ENCODE peak calls at places on chromosomes 4 and X, in five cellular contexts. I is endodermal cell, V is mesenchymal stem cell, Z is IMR-90, R is pancreas. D is an unnamed sample.

GRCh38 chr4:56863441-56864129 is 42.1 kb upstream of the SPINK2 start:
- DNase-seq in I (no peak), V (no peak), Z (peak; percentile 5), R (no peak), D (no peak)

GRCh38 chr4:34105311-34105710 is 2139.0 kb downstream of the ARAP2 start:
- DNase-seq in I (no peak), V (no peak), Z (no peak), R (no peak), D (no peak)

GRCh38 chr4:9893329-9894108 is 112.1 kb downstream of the DRD5 start:
- DNase-seq in I (peak; percentile 55), V (no peak), Z (no peak), R (no peak), D (no peak)

GRCh38 chrX:133005038-133005437 is 46.6 kb upstream of the HS6ST2 start:
- DNase-seq in I (peak; percentile 49), V (peak; percentile 8), Z (peak; percentile 1), R (no peak), D (no peak)

GRCh38 chr4:164408831-164409230 is 345.1 kb upstream of the SMIM31 start:
- DNase-seq in I (no peak), V (no peak), Z (no peak), R (no peak), D (no peak)

GRCh38 chr4:56671373-56671772 is 9.7 kb downstream of the HOPX start:
- DNase-seq in I (no peak), V (no peak), Z (no peak), R (no peak), D (no peak)

GRCh38 chrX:46168254-46168653 is 377.0 kb downstream of the ZNF674 start:
- DNase-seq in I (no peak), V (no peak), Z (no peak), R (no peak), D (no peak)

GRCh38 chrX:21837056-21837455 is 2.4 kb upstream of the MBTPS2 start:
- DNase-seq in I (no peak), V (no peak), Z (no peak), R (no peak), D (no peak)

GRCh38 chrX:152989292-152989658 is 4.6 kb downstream of the PNMA5 start:
- DNase-seq in I (no peak), V (no peak), Z (peak; percentile 1), R (no peak), D (peak; percentile 2)

GRCh38 chrX:23887448-23887847 is 20.3 kb downstream of the APOO start:
- DNase-seq in I (no peak), V (no peak), Z (no peak), R (no peak), D (no peak)

GRCh38 chr4:169024762-169025161 is 14.7 kb upstream of the CBR4 start:
- DNase-seq in I (no peak), V (peak; percentile 49), Z (peak; percentile 59), R (no peak), D (no peak)

GRCh38 chr4:40954119-40954668 is 204.4 kb downstream of the NSUN7 start:
- DNase-seq in I (no peak), V (no peak), Z (no peak), R (no peak), D (no peak)

GRCh38 chr4:1686440-1687036 is 2.4 kb upstream of the FAM53A start:
- DNase-seq in I (peak; percentile 47), V (no peak), Z (no peak), R (no peak), D (no peak)

GRCh38 chrX:134406230-134406794 is 53.7 kb upstream of the HPRT1 start:
- DNase-seq in I (no peak), V (peak; percentile 12), Z (no peak), R (no peak), D (no peak)

GRCh38 chrX:154797006-154797405 is 8.3 kb downstream of the MPP1 start:
- DNase-seq in I (no peak), V (peak; percentile 22), Z (no peak), R (no peak), D (no peak)

GRCh38 chr4:24686866-24687672 is 102.7 kb upstream of the DHX15 start:
- DNase-seq in I (peak; percentile 87), V (no peak), Z (no peak), R (no peak), D (no peak)

GRCh38 chr4:8647094-8647570 is 54.6 kb downstream of the CPZ start:
- DNase-seq in I (no peak), V (no peak), Z (no peak), R (no peak), D (no peak)

GRCh38 chr4:180674629-180675367 is 1568.4 kb upstream of the TENM3 start:
- DNase-seq in I (no peak), V (no peak), Z (no peak), R (no peak), D (no peak)

GRCh38 chrX:11437642-11438379 is 144.6 kb downstream of the AMELX start:
- DNase-seq in I (no peak), V (peak; percentile 60), Z (peak; percentile 55), R (no peak), D (no peak)

GRCh38 chrX:110216027-110216426 is 101.9 kb downstream of the AMMECR1 start:
- DNase-seq in I (no peak), V (no peak), Z (no peak), R (no peak), D (no peak)

GRCh38 chr4:84691170-84691691 is 108.3 kb downstream of the CDS1 start:
- DNase-seq in I (no peak), V (peak; percentile 95), Z (peak; percentile 94), R (no peak), D (no peak)

GRCh38 chr4:91243132-91243531 is 1060.6 kb upstream of the GRID2 start:
- DNase-seq in I (no peak), V (no peak), Z (no peak), R (no peak), D (no peak)

GRCh38 chr4:184114431-184114830 is 103.2 kb downstream of the ENPP6 start:
- DNase-seq in I (no peak), V (no peak), Z (no peak), R (no peak), D (no peak)

GRCh38 chr4:66357316-66357715 is 687.0 kb upstream of the EPHA5 start:
- DNase-seq in I (no peak), V (peak; percentile 23), Z (peak; percentile 12), R (no peak), D (no peak)

GRCh38 chrX:42524374-42524773 is 253.6 kb downstream of the PPP1R2C start:
- DNase-seq in I (no peak), V (no peak), Z (peak; percentile 1), R (no peak), D (no peak)

GRCh38 chrX:148426467-148426866 is 74.0 kb upstream of the AFF2 start:
- DNase-seq in I (no peak), V (no peak), Z (no peak), R (no peak), D (no peak)

GRCh38 chr4:165464813-165465381 is 86.1 kb downstream of the CPE start:
- DNase-seq in I (no peak), V (peak; percentile 50), Z (peak; percentile 48), R (no peak), D (peak; percentile 43)

GRCh38 chrX:134396174-134396573 is 63.8 kb upstream of the HPRT1 start:
- DNase-seq in I (no peak), V (peak; percentile 28), Z (peak; percentile 17), R (no peak), D (peak; percentile 13)

GRCh38 chr4:110124721-110125120 is 73.7 kb downstream of the ELOVL6 start:
- DNase-seq in I (no peak), V (no peak), Z (no peak), R (no peak), D (no peak)

GRCh38 chr4:3302786-3303444 is 10.1 kb downstream of the RGS12 start:
- DNase-seq in I (peak; percentile 44), V (no peak), Z (no peak), R (no peak), D (no peak)

GRCh38 chr4:14787894-14788293 is 214.4 kb upstream of the CPEB2 start:
- DNase-seq in I (peak; percentile 77), V (peak; percentile 45), Z (peak; percentile 13), R (no peak), D (no peak)

GRCh38 chrX:38839269-38839668 is 38.0 kb downstream of the MID1IP1 start:
- DNase-seq in I (no peak), V (no peak), Z (no peak), R (no peak), D (no peak)

GRCh38 chr4:163332526-163333405 is at the start of gene NPY1R:
- DNase-seq in I (peak; percentile 93), V (peak; percentile 87), Z (peak; percentile 73), R (peak; percentile 68), D (no peak)

GRCh38 chrX:9163153-9163790 is 129.3 kb upstream of the FAM9B start:
- DNase-seq in I (no peak), V (peak; percentile 52), Z (peak; percentile 55), R (no peak), D (no peak)
- H3K4me1 ChIP-seq in I (no peaks in the 10 kb centered on the region), V (peaks cover 2% of the 10 kb centered on the region), Z (peaks cover 3% of the 10 kb centered on the region), R (no peaks in the 10 kb centered on the region), D (peaks cover 24% of the 10 kb centered on the region)

DNA sequence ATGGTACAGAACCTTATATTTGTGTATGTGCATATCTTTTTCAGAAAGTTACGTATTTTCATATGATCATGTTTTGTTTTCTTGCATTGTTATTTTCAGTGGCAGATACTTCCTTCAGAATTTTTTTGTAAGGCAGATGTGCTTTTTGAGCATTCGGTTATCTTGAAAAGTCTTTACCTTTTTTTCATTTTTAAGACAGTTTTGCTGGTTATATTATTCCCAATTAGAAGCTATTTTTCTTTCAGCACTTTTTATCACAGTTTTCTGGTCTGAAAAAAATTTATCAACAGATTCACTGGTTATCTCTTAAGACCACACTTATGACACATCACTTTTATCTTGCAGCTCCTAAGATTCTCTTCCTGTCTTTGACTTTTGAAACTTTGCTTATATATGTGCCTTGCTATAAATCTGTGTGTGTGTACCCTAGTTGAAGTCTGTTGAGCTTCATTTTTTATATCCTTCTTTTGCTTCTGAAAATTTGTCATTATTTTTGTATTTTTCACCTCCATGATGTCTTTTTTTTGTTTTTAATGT is 53.1 kb downstream of the ZNF732 start:
- DNase-seq in I (no peak), V (no peak), Z (no peak), R (no peak), D (no peak)
- H3K9me3 ChIP-seq in I (peaks cover 98% of the 10 kb centered on the region), V (peaks cover 92% of the 10 kb centered on the region), Z (peaks cover 26% of the 10 kb centered on the region), R (peaks cover 3% of the 10 kb centered on the region), D (peaks cover 26% of the 10 kb centered on the region)

GRCh38 chr4:151668687-151669402 is 92.0 kb downstream of the GATB start:
- DNase-seq in I (no peak), V (no peak), Z (peak; percentile 75), R (no peak), D (no peak)
- H3K4me1 ChIP-seq in I (peaks cover 2% of the 10 kb centered on the region), V (peaks cover 2% of the 10 kb centered on the region), Z (peaks cover 6% of the 10 kb centered on the region), R (no peaks in the 10 kb centered on the region), D (no peaks in the 10 kb centered on the region)

GRCh38 chr4:253936-254756 is 51.1 kb downstream of the ZNF732 start:
- DNase-seq in I (no peak), V (no peak), Z (no peak), R (no peak), D (no peak)
- H3K9me3 ChIP-seq in I (peaks cover 98% of the 10 kb centered on the region), V (peaks cover 96% of the 10 kb centered on the region), Z (peaks cover 21% of the 10 kb centered on the region), R (peaks cover 3% of the 10 kb centered on the region), D (peaks cover 29% of the 10 kb centered on the region)